ENCODE peak calls at places on chromosome 2, in nine cellular contexts. T, A, M, S, W, P, Z, J and R are unnamed samples.

GRCh38 chr2:126664234-126664633 is 8.3 kb downstream of the GYPC start:
- DNase-seq in T (peak; percentile 38), A (no peak), M (no peak), S (no peak), W (peak; percentile 44), P (no peak), Z (no peak), J (no peak), R (no peak)

GRCh38 chr2:63662028-63662804 is 73.5 kb downstream of the MDH1 start:
- DNase-seq in T (no peak), A (no peak), M (no peak), S (no peak), W (no peak), P (no peak), Z (no peak), J (no peak), R (no peak)

GRCh38 chr2:86302320-86302719 is 35.1 kb downstream of the REEP1 start:
- DNase-seq in T (no peak), A (no peak), M (no peak), S (no peak), W (no peak), P (no peak), Z (no peak), J (no peak), R (no peak)

GRCh38 chr2:69578201-69578555 is 65.4 kb downstream of the AAK1 start:
- DNase-seq in T (no peak), A (no peak), M (no peak), S (no peak), W (no peak), P (no peak), Z (no peak), J (no peak), R (no peak)

GRCh38 chr2:26847663-26848335 is at the start of gene DPYSL5:
- DNase-seq in T (no peak), A (no peak), M (no peak), S (peak; percentile 87), W (no peak), P (no peak), Z (peak; percentile 86), J (peak; percentile 43), R (no peak)

GRCh38 chr2:215738360-215738759 is 275.0 kb downstream of the MREG start:
- DNase-seq in T (no peak), A (no peak), M (no peak), S (no peak), W (peak; percentile 77), P (no peak), Z (no peak), J (no peak), R (no peak)

GRCh38 chr2:237669628-237670351 is 42.4 kb downstream of the LRRFIP1 start:
- DNase-seq in T (no peak), A (peak; percentile 69), M (no peak), S (no peak), W (no peak), P (no peak), Z (no peak), J (no peak), R (peak; percentile 62)

GRCh38 chr2:119641562-119642258 is 37.3 kb upstream of the TMEM177 start:
- DNase-seq in T (peak; percentile 61), A (peak; percentile 66), M (peak; percentile 27), S (peak; percentile 85), W (peak; percentile 67), P (peak; percentile 61), Z (peak; percentile 83), J (peak; percentile 45), R (peak; percentile 71)

GRCh38 chr2:127589358-127589757 is 53.9 kb downstream of the MYO7B start:
- DNase-seq in T (no peak), A (no peak), M (no peak), S (no peak), W (no peak), P (no peak), Z (no peak), J (no peak), R (no peak)

GRCh38 chr2:42110287-42110973 is 58.7 kb upstream of the EML4 start:
- DNase-seq in T (no peak), A (no peak), M (no peak), S (no peak), W (no peak), P (no peak), Z (no peak), J (no peak), R (no peak)

GRCh38 chr2:174587607-174588006 is 10.0 kb downstream of the WIPF1 start:
- DNase-seq in T (no peak), A (no peak), M (no peak), S (no peak), W (no peak), P (no peak), Z (no peak), J (no peak), R (no peak)

GRCh38 chr2:120566331-120567035 is 169.2 kb upstream of the GLI2 start:
- DNase-seq in T (no peak), A (no peak), M (no peak), S (no peak), W (no peak), P (no peak), Z (no peak), J (no peak), R (no peak)

GRCh38 chr2:212032032-212032431 is 506.6 kb downstream of the ERBB4 start:
- DNase-seq in T (no peak), A (no peak), M (no peak), S (no peak), W (peak; percentile 86), P (no peak), Z (no peak), J (no peak), R (no peak)

GRCh38 chr2:73232471-73233153 is 427 bp downstream of the PRADC1 start:
- DNase-seq in T (no peak), A (peak; percentile 80), M (no peak), S (no peak), W (no peak), P (peak; percentile 21), Z (no peak), J (no peak), R (peak; percentile 69)

GRCh38 chr2:16119741-16120140 is 179.4 kb downstream of the MYCN start:
- DNase-seq in T (no peak), A (no peak), M (no peak), S (no peak), W (no peak), P (no peak), Z (no peak), J (no peak), R (no peak)

GRCh38 chr2:233209117-233209977 is 42.1 kb upstream of the ATG16L1 start:
- DNase-seq in T (no peak), A (no peak), M (no peak), S (no peak), W (no peak), P (no peak), Z (no peak), J (no peak), R (no peak)

GRCh38 chr2:218887079-218887478 is 6.4 kb downstream of the WNT10A start:
- DNase-seq in T (no peak), A (no peak), M (no peak), S (no peak), W (no peak), P (no peak), Z (no peak), J (no peak), R (no peak)

GRCh38 chr2:119005081-119005480 is 63.1 kb downstream of the MARCO start:
- DNase-seq in T (no peak), A (no peak), M (no peak), S (no peak), W (peak; percentile 87), P (no peak), Z (no peak), J (no peak), R (no peak)

GRCh38 chr2:43125090-43125998 is 101.1 kb downstream of the ZFP36L2 start:
- DNase-seq in T (no peak), A (no peak), M (no peak), S (no peak), W (no peak), P (no peak), Z (no peak), J (no peak), R (no peak)

GRCh38 chr2:100893753-100894530 is 74.0 kb downstream of the NPAS2 start:
- DNase-seq in T (no peak), A (no peak), M (no peak), S (no peak), W (peak; percentile 69), P (no peak), Z (no peak), J (no peak), R (no peak)

GRCh38 chr2:66962625-66963207 is 434.4 kb upstream of the ETAA1 start:
- DNase-seq in T (no peak), A (no peak), M (no peak), S (no peak), W (no peak), P (no peak), Z (no peak), J (no peak), R (peak; percentile 69)

GRCh38 chr2:189285962-189286648 is 106.5 kb upstream of the COL5A2 start:
- DNase-seq in T (no peak), A (no peak), M (no peak), S (no peak), W (no peak), P (no peak), Z (no peak), J (no peak), R (no peak)

GRCh38 chr2:179201884-179202283 is 62.7 kb downstream of the SESTD1 start:
- DNase-seq in T (no peak), A (no peak), M (no peak), S (no peak), W (no peak), P (no peak), Z (no peak), J (no peak), R (no peak)

GRCh38 chr2:157837851-157838441 is 38.2 kb downstream of the ACVR1 start:
- DNase-seq in T (no peak), A (no peak), M (no peak), S (no peak), W (no peak), P (no peak), Z (no peak), J (peak; percentile 11), R (no peak)

GRCh38 chr2:174286172-174286571 is 37.8 kb upstream of the OLA1 start:
- DNase-seq in T (no peak), A (no peak), M (no peak), S (no peak), W (no peak), P (no peak), Z (no peak), J (no peak), R (no peak)